ENCODE peak calls at places on chromosomes 7 and 10, in six cellular contexts. One of them, this sample, is unnamed.

GRCh38 chr10:17562572-17562971 is 54.6 kb downstream of the HACD1 start:
- DNase-seq in IMR-90: peak
- DNase-seq in lower lobe of right lung: no peak
- DNase-seq in dorsolateral prefrontal cortex: no peak
- DNase-seq in H9: no peak
- DNase-seq in aorta: no peak
- DNase-seq in this sample: peak

GRCh38 chr10:31404640-31405039 is 85.6 kb downstream of the ZEB1 start:
- DNase-seq in IMR-90: peak
- DNase-seq in lower lobe of right lung: no peak
- DNase-seq in dorsolateral prefrontal cortex: no peak
- DNase-seq in H9: no peak
- DNase-seq in aorta: no peak
- DNase-seq in this sample: no peak

GRCh38 chr10:43865275-43866135 is 216.8 kb upstream of the ZNF32 start:
- DNase-seq in IMR-90: no peak
- DNase-seq in lower lobe of right lung: no peak
- DNase-seq in dorsolateral prefrontal cortex: no peak
- DNase-seq in H9: no peak
- DNase-seq in aorta: no peak
- DNase-seq in this sample: no peak

GRCh38 chr7:47407821-47408674 is 173.9 kb downstream of the TNS3 start:
- DNase-seq in IMR-90: no peak
- DNase-seq in lower lobe of right lung: no peak
- DNase-seq in dorsolateral prefrontal cortex: peak
- DNase-seq in H9: no peak
- DNase-seq in aorta: no peak
- DNase-seq in this sample: no peak

GRCh38 chr7:131530137-131530536 is 26.3 kb downstream of the PODXL start:
- DNase-seq in IMR-90: no peak
- DNase-seq in lower lobe of right lung: no peak
- DNase-seq in dorsolateral prefrontal cortex: no peak
- DNase-seq in H9: no peak
- DNase-seq in aorta: no peak
- DNase-seq in this sample: no peak

GRCh38 chr7:36019538-36019937 is 133.5 kb upstream of the EEPD1 start:
- DNase-seq in IMR-90: no peak
- DNase-seq in lower lobe of right lung: no peak
- DNase-seq in dorsolateral prefrontal cortex: no peak
- DNase-seq in H9: no peak
- DNase-seq in aorta: no peak
- DNase-seq in this sample: no peak

GRCh38 chr7:108002726-108003590 is at the start of gene LAMB1:
- DNase-seq in IMR-90: peak
- DNase-seq in lower lobe of right lung: peak
- DNase-seq in dorsolateral prefrontal cortex: peak
- DNase-seq in H9: peak
- DNase-seq in aorta: peak
- DNase-seq in this sample: no peak

GRCh38 chr10:100377830-100378229 is 30.8 kb downstream of the SCD start:
- DNase-seq in IMR-90: no peak
- DNase-seq in lower lobe of right lung: no peak
- DNase-seq in dorsolateral prefrontal cortex: no peak
- DNase-seq in H9: no peak
- DNase-seq in aorta: no peak
- DNase-seq in this sample: no peak

GRCh38 chr7:5625938-5626337 is 155.5 kb downstream of the RNF216 start:
- DNase-seq in IMR-90: peak
- DNase-seq in lower lobe of right lung: no peak
- DNase-seq in dorsolateral prefrontal cortex: no peak
- DNase-seq in H9: no peak
- DNase-seq in aorta: peak
- DNase-seq in this sample: peak

GRCh38 chr10:14838582-14839304 is 637 bp downstream of the HSPA14 start:
- DNase-seq in IMR-90: no peak
- DNase-seq in lower lobe of right lung: no peak
- DNase-seq in dorsolateral prefrontal cortex: no peak
- DNase-seq in H9: peak
- DNase-seq in aorta: peak
- DNase-seq in this sample: no peak

GRCh38 chr7:47710201-47710935 is 128.5 kb upstream of the TNS3 start:
- DNase-seq in IMR-90: peak
- DNase-seq in lower lobe of right lung: no peak
- DNase-seq in dorsolateral prefrontal cortex: no peak
- DNase-seq in H9: no peak
- DNase-seq in aorta: no peak
- DNase-seq in this sample: no peak

GRCh38 chr10:16521311-16522016 is at the start of gene C1QL3:
- DNase-seq in IMR-90: peak
- DNase-seq in lower lobe of right lung: no peak
- DNase-seq in dorsolateral prefrontal cortex: peak
- DNase-seq in H9: peak
- DNase-seq in aorta: no peak
- DNase-seq in this sample: no peak

GRCh38 chr7:127683776-127684681 is 32.0 kb downstream of the SND1 start:
- DNase-seq in IMR-90: no peak
- DNase-seq in lower lobe of right lung: no peak
- DNase-seq in dorsolateral prefrontal cortex: no peak
- DNase-seq in H9: no peak
- DNase-seq in aorta: no peak
- DNase-seq in this sample: no peak

GRCh38 chr7:116222501-116222900 is 12.2 kb downstream of the TES start:
- DNase-seq in IMR-90: no peak
- DNase-seq in lower lobe of right lung: no peak
- DNase-seq in dorsolateral prefrontal cortex: no peak
- DNase-seq in H9: no peak
- DNase-seq in aorta: no peak
- DNase-seq in this sample: no peak

GRCh38 chr7:12895296-12895695 is 207.9 kb downstream of the ARL4A start:
- DNase-seq in IMR-90: no peak
- DNase-seq in lower lobe of right lung: no peak
- DNase-seq in dorsolateral prefrontal cortex: no peak
- DNase-seq in H9: no peak
- DNase-seq in aorta: no peak
- DNase-seq in this sample: no peak

GRCh38 chr7:100137851-100138760 is 10.6 kb upstream of the LAMTOR4 start:
- DNase-seq in IMR-90: no peak
- DNase-seq in lower lobe of right lung: no peak
- DNase-seq in dorsolateral prefrontal cortex: no peak
- DNase-seq in H9: no peak
- DNase-seq in aorta: no peak
- DNase-seq in this sample: no peak

GRCh38 chr10:93680414-93681047 is 21.9 kb downstream of the FRA10AC1 start:
- DNase-seq in IMR-90: peak
- DNase-seq in lower lobe of right lung: no peak
- DNase-seq in dorsolateral prefrontal cortex: no peak
- DNase-seq in H9: no peak
- DNase-seq in aorta: no peak
- DNase-seq in this sample: no peak

GRCh38 chr7:127158659-127159058 is 94.1 kb downstream of the GRM8 start:
- DNase-seq in IMR-90: no peak
- DNase-seq in lower lobe of right lung: no peak
- DNase-seq in dorsolateral prefrontal cortex: no peak
- DNase-seq in H9: no peak
- DNase-seq in aorta: no peak
- DNase-seq in this sample: no peak

GRCh38 chr7:158280467-158281154 is 307.0 kb downstream of the PTPRN2 start:
- DNase-seq in IMR-90: no peak
- DNase-seq in lower lobe of right lung: no peak
- DNase-seq in dorsolateral prefrontal cortex: no peak
- DNase-seq in H9: peak
- DNase-seq in aorta: no peak
- DNase-seq in this sample: no peak

GRCh38 chr10:48363617-48364355 is 57.3 kb downstream of the MAPK8 start:
- DNase-seq in IMR-90: peak
- DNase-seq in lower lobe of right lung: no peak
- DNase-seq in dorsolateral prefrontal cortex: no peak
- DNase-seq in H9: no peak
- DNase-seq in aorta: no peak
- DNase-seq in this sample: peak

GRCh38 chr7:35648367-35648766 is 46.6 kb downstream of the HERPUD2 start:
- DNase-seq in IMR-90: no peak
- DNase-seq in lower lobe of right lung: no peak
- DNase-seq in dorsolateral prefrontal cortex: no peak
- DNase-seq in H9: no peak
- DNase-seq in aorta: no peak
- DNase-seq in this sample: no peak

GRCh38 chr7:148726385-148726784 is 27.7 kb downstream of the CUL1 start:
- DNase-seq in IMR-90: no peak
- DNase-seq in lower lobe of right lung: no peak
- DNase-seq in dorsolateral prefrontal cortex: no peak
- DNase-seq in H9: no peak
- DNase-seq in aorta: no peak
- DNase-seq in this sample: no peak

GRCh38 chr7:148727501-148728278 is 29.0 kb downstream of the CUL1 start:
- DNase-seq in IMR-90: no peak
- DNase-seq in lower lobe of right lung: no peak
- DNase-seq in dorsolateral prefrontal cortex: no peak
- DNase-seq in H9: no peak
- DNase-seq in aorta: no peak
- DNase-seq in this sample: no peak

GRCh38 chr7:148732862-148733261 is 34.2 kb downstream of the CUL1 start:
- DNase-seq in IMR-90: no peak
- DNase-seq in lower lobe of right lung: no peak
- DNase-seq in dorsolateral prefrontal cortex: no peak
- DNase-seq in H9: no peak
- DNase-seq in aorta: no peak
- DNase-seq in this sample: no peak

GRCh38 chr7:148733496-148733895 is 34.8 kb downstream of the CUL1 start:
- DNase-seq in IMR-90: no peak
- DNase-seq in lower lobe of right lung: no peak
- DNase-seq in dorsolateral prefrontal cortex: no peak
- DNase-seq in H9: no peak
- DNase-seq in aorta: no peak
- DNase-seq in this sample: no peak

DNA sequence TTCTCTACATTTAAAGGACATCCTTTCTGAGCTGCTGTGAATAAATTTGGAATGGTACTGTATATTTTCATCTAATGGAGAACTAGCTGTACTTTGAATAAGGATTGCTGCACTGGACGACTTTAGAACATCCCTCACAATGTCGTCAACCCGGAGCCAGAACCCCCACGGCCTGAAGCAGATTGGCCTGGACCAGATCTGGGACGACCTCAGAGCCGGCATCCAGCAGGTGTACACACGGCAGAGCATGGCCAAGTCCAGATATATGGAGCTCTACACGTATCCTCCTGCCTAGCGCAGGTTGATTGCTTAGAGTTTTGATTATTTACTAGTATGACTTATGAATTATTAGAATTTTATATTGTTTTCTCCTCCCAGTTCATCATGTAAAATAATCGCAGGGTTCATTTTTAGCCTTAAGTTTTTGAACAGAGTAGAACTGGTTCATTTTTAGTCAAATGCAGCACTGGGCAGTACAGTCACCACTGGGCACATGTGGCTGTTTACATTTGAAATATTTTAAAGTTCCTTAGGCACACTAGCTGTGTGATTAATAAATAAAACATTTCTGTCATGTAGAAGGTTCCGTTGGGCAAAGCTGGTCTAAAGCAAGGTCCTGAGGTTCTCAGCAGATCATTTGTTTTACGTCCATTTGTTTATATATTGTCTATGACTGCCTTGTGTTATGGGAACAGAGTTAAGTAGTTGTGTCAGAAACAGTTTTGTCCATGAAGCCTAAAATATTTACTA is 31.5 kb downstream of the CUL1 start:
- DNase-seq in IMR-90: peak
- DNase-seq in lower lobe of right lung: no peak
- DNase-seq in dorsolateral prefrontal cortex: no peak
- DNase-seq in H9: no peak
- DNase-seq in aorta: no peak
- DNase-seq in this sample: peak
- H3K27ac ChIP-seq in IMR-90: peak
- H3K27ac ChIP-seq in lower lobe of right lung: no peak
- H3K27ac ChIP-seq in dorsolateral prefrontal cortex: no peak
- H3K27ac ChIP-seq in H9: no peak
- H3K27ac ChIP-seq in aorta: no peak
- H3K27ac ChIP-seq in this sample: no peak

GRCh38 chr10:114334301-114334700 is 70.0 kb downstream of the AFAP1L2 start:
- DNase-seq in IMR-90: no peak
- DNase-seq in lower lobe of right lung: no peak
- DNase-seq in dorsolateral prefrontal cortex: no peak
- DNase-seq in H9: no peak
- DNase-seq in aorta: no peak
- DNase-seq in this sample: no peak

GRCh38 chr10:114332808-114333207 is 71.5 kb downstream of the AFAP1L2 start:
- DNase-seq in IMR-90: no peak
- DNase-seq in lower lobe of right lung: no peak
- DNase-seq in dorsolateral prefrontal cortex: no peak
- DNase-seq in H9: no peak
- DNase-seq in aorta: no peak
- DNase-seq in this sample: no peak

GRCh38 chr10:114328876-114329275 is 75.4 kb downstream of the AFAP1L2 start:
- DNase-seq in IMR-90: no peak
- DNase-seq in lower lobe of right lung: no peak
- DNase-seq in dorsolateral prefrontal cortex: no peak
- DNase-seq in H9: no peak
- DNase-seq in aorta: no peak
- DNase-seq in this sample: no peak

GRCh38 chr10:114335614-114336013 is 68.7 kb downstream of the AFAP1L2 start:
- DNase-seq in IMR-90: no peak
- DNase-seq in lower lobe of right lung: no peak
- DNase-seq in dorsolateral prefrontal cortex: no peak
- DNase-seq in H9: no peak
- DNase-seq in aorta: no peak
- DNase-seq in this sample: no peak

GRCh38 chr10:114332301-114332797 is 72.0 kb downstream of the AFAP1L2 start:
- DNase-seq in IMR-90: no peak
- DNase-seq in lower lobe of right lung: no peak
- DNase-seq in dorsolateral prefrontal cortex: no peak
- DNase-seq in H9: no peak
- DNase-seq in aorta: no peak
- DNase-seq in this sample: no peak
- H3K27ac ChIP-seq in IMR-90: no peak
- H3K27ac ChIP-seq in lower lobe of right lung: no peak
- H3K27ac ChIP-seq in dorsolateral prefrontal cortex: no peak
- H3K27ac ChIP-seq in H9: no peak
- H3K27ac ChIP-seq in aorta: peak
- H3K27ac ChIP-seq in this sample: no peak

GRCh38 chr7:155378580-155378934 is 79.4 kb upstream of the EN2 start:
- DNase-seq in IMR-90: no peak
- DNase-seq in lower lobe of right lung: no peak
- DNase-seq in dorsolateral prefrontal cortex: no peak
- DNase-seq in H9: no peak
- DNase-seq in aorta: no peak
- DNase-seq in this sample: no peak
- H3K27ac ChIP-seq in IMR-90: no peak
- H3K27ac ChIP-seq in lower lobe of right lung: no peak
- H3K27ac ChIP-seq in dorsolateral prefrontal cortex: no peak
- H3K27ac ChIP-seq in H9: no peak
- H3K27ac ChIP-seq in aorta: no peak
- H3K27ac ChIP-seq in this sample: no peak

DNA sequence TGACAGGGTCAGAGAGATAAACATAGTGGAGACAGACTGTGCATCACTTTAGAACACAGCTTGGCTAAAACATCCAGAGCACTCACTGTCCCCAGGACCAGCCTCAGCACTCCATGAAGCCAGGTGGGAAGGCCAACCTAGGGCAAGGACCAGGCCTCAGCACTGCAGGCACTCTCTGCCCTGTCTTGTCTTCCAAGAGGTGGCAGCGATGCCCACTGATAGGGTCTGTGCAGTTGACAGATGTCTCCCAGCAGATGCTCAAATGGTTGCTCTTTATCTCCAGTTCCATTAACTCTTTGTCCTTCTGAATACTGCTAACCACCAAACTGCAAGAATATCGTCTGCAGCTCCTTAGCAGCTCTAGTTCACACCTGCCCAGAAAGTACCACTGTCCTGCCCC is 9.1 kb downstream of the DDX56 start:
- DNase-seq in IMR-90: no peak
- DNase-seq in lower lobe of right lung: no peak
- DNase-seq in dorsolateral prefrontal cortex: no peak
- DNase-seq in H9: no peak
- DNase-seq in aorta: no peak
- DNase-seq in this sample: no peak
- H3K27ac ChIP-seq in IMR-90: no peak
- H3K27ac ChIP-seq in lower lobe of right lung: no peak
- H3K27ac ChIP-seq in dorsolateral prefrontal cortex: no peak
- H3K27ac ChIP-seq in H9: no peak
- H3K27ac ChIP-seq in aorta: no peak
- H3K27ac ChIP-seq in this sample: no peak

This sample was measured in AG04450.